ENCODE peak calls at places on chromosomes 13 and 19, in four cellular contexts. Y is fibroblast of lung, B is SK-N-SH, U is uterus. P is an unnamed sample.

GRCh38 chr19:4567584-4568071 is 8.1 kb upstream of the SEMA6B start:
- DNase-seq in U (no peak), B (peak; percentile 88), Y (no peak), P (no peak)

GRCh38 chr13:33615436-33615835 is 202.5 kb upstream of the RFC3 start:
- DNase-seq in U (no peak), B (peak; percentile 27), Y (no peak), P (no peak)

GRCh38 chr13:99053636-99054233 is 75.9 kb upstream of the DOCK9 start:
- DNase-seq in Y (no peak), B (no peak), U (no peak), P (no peak)

GRCh38 chr19:16327911-16328823 is 3.5 kb downstream of the KLF2 start:
- DNase-seq in B (no peak), U (peak; percentile 93), Y (peak; percentile 41), P (peak; percentile 85)

GRCh38 chr13:52127378-52127777 is 1.5 kb downstream of the NEK5 start:
- DNase-seq in B (no peak), Y (peak; percentile 94), U (no peak), P (no peak)

GRCh38 chr19:13033244-13033643 is 38.0 kb downstream of the NFIX start:
- DNase-seq in B (no peak), Y (no peak), U (no peak), P (no peak)

GRCh38 chr13:101626925-101627555 is 174.6 kb downstream of the ITGBL1 start:
- DNase-seq in Y (no peak), B (no peak), U (no peak), P (no peak)

GRCh38 chr19:16067205-16067938 is 8.9 kb upstream of the TPM4 start:
- DNase-seq in B (no peak), U (peak; percentile 92), Y (peak; percentile 94), P (peak; percentile 95)

GRCh38 chr13:106033634-106034033 is 501.8 kb downstream of the EFNB2 start:
- DNase-seq in U (no peak), Y (peak; percentile 63), B (no peak), P (no peak)

GRCh38 chr13:112725346-112726017 is 35.6 kb downstream of the ATP11A start:
- DNase-seq in U (no peak), Y (peak; percentile 58), B (no peak), P (no peak)

GRCh38 chr19:38389101-38389925 is 816 bp downstream of the SPRED3 start:
- DNase-seq in Y (peak; percentile 82), B (peak; percentile 80), U (no peak), P (peak; percentile 78)

GRCh38 chr13:33743438-33744368 is 74.2 kb upstream of the RFC3 start:
- DNase-seq in Y (no peak), U (no peak), B (no peak), P (no peak)

GRCh38 chr13:38093425-38093824 is 223.9 kb upstream of the TRPC4 start:
- DNase-seq in U (no peak), B (no peak), Y (no peak), P (no peak)

GRCh38 chr13:113646376-113646775 is 11.6 kb downstream of the ATP4B start:
- DNase-seq in Y (no peak), B (no peak), U (peak; percentile 11), P (peak; percentile 14)

GRCh38 chr19:1026189-1027019 is at the start of gene CNN2:
- DNase-seq in Y (peak; percentile 77), B (peak; percentile 87), U (peak; percentile 80), P (peak; percentile 95)

GRCh38 chr13:21116141-21116540 is 54.8 kb upstream of the LATS2 start:
- DNase-seq in B (no peak), Y (no peak), U (no peak), P (no peak)

GRCh38 chr19:34985249-34986022 is 14.7 kb upstream of the GRAMD1A start:
- DNase-seq in Y (peak; percentile 43), U (peak; percentile 58), B (no peak), P (peak; percentile 78)

GRCh38 chr13:44884076-44884729 is 105.1 kb downstream of the NUFIP1 start:
- DNase-seq in Y (peak; percentile 83), B (no peak), U (no peak), P (peak; percentile 58)

GRCh38 chr19:23241433-23241832 is 8.8 kb downstream of the ZNF724 start:
- DNase-seq in Y (no peak), U (no peak), B (no peak), P (no peak)
- H3K9me3 ChIP-seq in Y (no peaks in the 10 kb centered on the region), U (no peaks in the 10 kb centered on the region), B (peaks cover 25% of the 10 kb centered on the region), P (no peaks in the 10 kb centered on the region)

GRCh38 chr19:57002195-57002601 is 117.6 kb upstream of the USP29 start:
- DNase-seq in B (no peak), U (no peak), Y (no peak), P (no peak)
- H3K9me3 ChIP-seq in B (no peaks in the 10 kb centered on the region), U (no peaks in the 10 kb centered on the region), Y (no peaks in the 10 kb centered on the region), P (peaks cover 2% of the 10 kb centered on the region)

DNA sequence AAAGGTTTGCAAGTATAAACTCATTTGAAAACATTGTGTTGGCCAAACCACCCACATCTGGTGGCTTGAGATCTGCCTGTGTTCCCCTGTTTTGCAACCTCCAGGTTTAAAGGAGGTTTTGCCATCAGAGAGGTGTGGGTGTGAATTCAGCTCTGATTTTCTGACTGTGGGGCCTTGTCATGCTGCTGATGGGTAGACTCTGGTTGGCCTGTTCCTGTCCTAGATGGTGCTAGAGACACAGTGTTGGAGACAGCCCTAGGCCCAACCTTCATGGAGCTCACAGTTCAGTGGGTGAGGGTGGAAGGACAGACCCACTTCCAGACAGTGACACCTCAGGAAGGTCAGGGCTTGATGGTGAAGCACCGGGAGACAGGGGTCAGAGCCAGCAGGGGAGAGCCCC is 7.5 kb downstream of the RAB4B start:
- DNase-seq in U (no peak), B (no peak), Y (no peak), P (no peak)
- H3K9me3 ChIP-seq in U (no peaks in the 10 kb centered on the region), B (no peaks in the 10 kb centered on the region), Y (no peaks in the 10 kb centered on the region), P (no peaks in the 10 kb centered on the region)

GRCh38 chr13:76385606-76386005 is 500.6 kb downstream of the KCTD12 start:
- DNase-seq in B (no peak), U (no peak), Y (peak; percentile 2), P (no peak)
- H3K9me3 ChIP-seq in B (no peaks in the 10 kb centered on the region), U (no peaks in the 10 kb centered on the region), Y (no peaks in the 10 kb centered on the region), P (no peaks in the 10 kb centered on the region)